ENCODE peak calls at places on chromosomes 2 and 18, in eight cellular contexts. One of them, this sample, is unnamed.

GRCh38 chr18:75244336-75244735 is 33.7 kb downstream of the TSHZ1 start:
- DNase-seq in stimulated activated CD8-positive, alpha-beta memory T cell treated with anti-CD3 and anti-CD28 coated beads, Interleukin-2, amount 100 ng/mL, for 48 hours: no peak
- DNase-seq in fibroblast of gingiva: no peak
- DNase-seq in activated CD4-positive, alpha-beta T cell treated with anti-CD3 and anti-CD28 coated beads for 4 hours: peak
- DNase-seq in stimulated activated naive CD4-positive, alpha-beta T cell: peak
- DNase-seq in HFF-Myc: no peak
- DNase-seq in neural progenitor cell: peak
- DNase-seq in non-pigmented ciliary epithelial cell: no peak
- DNase-seq in this sample: no peak

GRCh38 chr18:9188359-9189231 is 52.0 kb downstream of the ANKRD12 start:
- DNase-seq in stimulated activated CD8-positive, alpha-beta memory T cell treated with anti-CD3 and anti-CD28 coated beads, Interleukin-2, amount 100 ng/mL, for 48 hours: no peak
- DNase-seq in fibroblast of gingiva: no peak
- DNase-seq in activated CD4-positive, alpha-beta T cell treated with anti-CD3 and anti-CD28 coated beads for 4 hours: no peak
- DNase-seq in stimulated activated naive CD4-positive, alpha-beta T cell: no peak
- DNase-seq in HFF-Myc: no peak
- DNase-seq in neural progenitor cell: no peak
- DNase-seq in non-pigmented ciliary epithelial cell: no peak
- DNase-seq in this sample: no peak

GRCh38 chr2:143842836-143843235 is 677.1 kb downstream of the ZEB2 start:
- DNase-seq in stimulated activated CD8-positive, alpha-beta memory T cell treated with anti-CD3 and anti-CD28 coated beads, Interleukin-2, amount 100 ng/mL, for 48 hours: no peak
- DNase-seq in fibroblast of gingiva: peak
- DNase-seq in activated CD4-positive, alpha-beta T cell treated with anti-CD3 and anti-CD28 coated beads for 4 hours: no peak
- DNase-seq in stimulated activated naive CD4-positive, alpha-beta T cell: no peak
- DNase-seq in HFF-Myc: no peak
- DNase-seq in neural progenitor cell: no peak
- DNase-seq in non-pigmented ciliary epithelial cell: no peak
- DNase-seq in this sample: no peak

GRCh38 chr2:7881456-7881855 is 800.4 kb upstream of the ID2 start:
- DNase-seq in stimulated activated CD8-positive, alpha-beta memory T cell treated with anti-CD3 and anti-CD28 coated beads, Interleukin-2, amount 100 ng/mL, for 48 hours: no peak
- DNase-seq in fibroblast of gingiva: no peak
- DNase-seq in activated CD4-positive, alpha-beta T cell treated with anti-CD3 and anti-CD28 coated beads for 4 hours: no peak
- DNase-seq in stimulated activated naive CD4-positive, alpha-beta T cell: no peak
- DNase-seq in HFF-Myc: no peak
- DNase-seq in neural progenitor cell: no peak
- DNase-seq in non-pigmented ciliary epithelial cell: no peak
- DNase-seq in this sample: no peak

GRCh38 chr2:140855471-140855870 is 1275.3 kb downstream of the LRP1B start:
- DNase-seq in stimulated activated CD8-positive, alpha-beta memory T cell treated with anti-CD3 and anti-CD28 coated beads, Interleukin-2, amount 100 ng/mL, for 48 hours: no peak
- DNase-seq in fibroblast of gingiva: no peak
- DNase-seq in activated CD4-positive, alpha-beta T cell treated with anti-CD3 and anti-CD28 coated beads for 4 hours: no peak
- DNase-seq in stimulated activated naive CD4-positive, alpha-beta T cell: no peak
- DNase-seq in HFF-Myc: no peak
- DNase-seq in neural progenitor cell: no peak
- DNase-seq in non-pigmented ciliary epithelial cell: no peak
- DNase-seq in this sample: no peak

GRCh38 chr2:214185546-214185945 is 225.3 kb upstream of the VWC2L start:
- DNase-seq in stimulated activated CD8-positive, alpha-beta memory T cell treated with anti-CD3 and anti-CD28 coated beads, Interleukin-2, amount 100 ng/mL, for 48 hours: no peak
- DNase-seq in fibroblast of gingiva: no peak
- DNase-seq in activated CD4-positive, alpha-beta T cell treated with anti-CD3 and anti-CD28 coated beads for 4 hours: no peak
- DNase-seq in stimulated activated naive CD4-positive, alpha-beta T cell: no peak
- DNase-seq in HFF-Myc: no peak
- DNase-seq in neural progenitor cell: no peak
- DNase-seq in non-pigmented ciliary epithelial cell: no peak
- DNase-seq in this sample: no peak

GRCh38 chr2:208354964-208355381 is 51.6 kb upstream of the PTH2R start:
- DNase-seq in stimulated activated CD8-positive, alpha-beta memory T cell treated with anti-CD3 and anti-CD28 coated beads, Interleukin-2, amount 100 ng/mL, for 48 hours: no peak
- DNase-seq in fibroblast of gingiva: no peak
- DNase-seq in activated CD4-positive, alpha-beta T cell treated with anti-CD3 and anti-CD28 coated beads for 4 hours: no peak
- DNase-seq in stimulated activated naive CD4-positive, alpha-beta T cell: no peak
- DNase-seq in HFF-Myc: no peak
- DNase-seq in neural progenitor cell: no peak
- DNase-seq in non-pigmented ciliary epithelial cell: no peak
- DNase-seq in this sample: no peak

GRCh38 chr2:119028327-119029174 is 86.6 kb downstream of the MARCO start:
- DNase-seq in stimulated activated CD8-positive, alpha-beta memory T cell treated with anti-CD3 and anti-CD28 coated beads, Interleukin-2, amount 100 ng/mL, for 48 hours: no peak
- DNase-seq in fibroblast of gingiva: no peak
- DNase-seq in activated CD4-positive, alpha-beta T cell treated with anti-CD3 and anti-CD28 coated beads for 4 hours: no peak
- DNase-seq in stimulated activated naive CD4-positive, alpha-beta T cell: no peak
- DNase-seq in HFF-Myc: no peak
- DNase-seq in neural progenitor cell: peak
- DNase-seq in non-pigmented ciliary epithelial cell: no peak
- DNase-seq in this sample: no peak

GRCh38 chr2:234823877-234824376 is 127.9 kb upstream of the SH3BP4 start:
- DNase-seq in stimulated activated CD8-positive, alpha-beta memory T cell treated with anti-CD3 and anti-CD28 coated beads, Interleukin-2, amount 100 ng/mL, for 48 hours: no peak
- DNase-seq in fibroblast of gingiva: peak
- DNase-seq in activated CD4-positive, alpha-beta T cell treated with anti-CD3 and anti-CD28 coated beads for 4 hours: no peak
- DNase-seq in stimulated activated naive CD4-positive, alpha-beta T cell: no peak
- DNase-seq in HFF-Myc: peak
- DNase-seq in neural progenitor cell: peak
- DNase-seq in non-pigmented ciliary epithelial cell: peak
- DNase-seq in this sample: no peak

GRCh38 chr18:6595666-6596065 is 133.8 kb upstream of the ARHGAP28 start:
- DNase-seq in stimulated activated CD8-positive, alpha-beta memory T cell treated with anti-CD3 and anti-CD28 coated beads, Interleukin-2, amount 100 ng/mL, for 48 hours: no peak
- DNase-seq in fibroblast of gingiva: no peak
- DNase-seq in activated CD4-positive, alpha-beta T cell treated with anti-CD3 and anti-CD28 coated beads for 4 hours: no peak
- DNase-seq in stimulated activated naive CD4-positive, alpha-beta T cell: no peak
- DNase-seq in HFF-Myc: no peak
- DNase-seq in neural progenitor cell: no peak
- DNase-seq in non-pigmented ciliary epithelial cell: no peak
- DNase-seq in this sample: no peak

GRCh38 chr2:181354626-181355025 is 102.6 kb upstream of the ITGA4 start:
- DNase-seq in stimulated activated CD8-positive, alpha-beta memory T cell treated with anti-CD3 and anti-CD28 coated beads, Interleukin-2, amount 100 ng/mL, for 48 hours: no peak
- DNase-seq in fibroblast of gingiva: peak
- DNase-seq in activated CD4-positive, alpha-beta T cell treated with anti-CD3 and anti-CD28 coated beads for 4 hours: no peak
- DNase-seq in stimulated activated naive CD4-positive, alpha-beta T cell: no peak
- DNase-seq in HFF-Myc: no peak
- DNase-seq in neural progenitor cell: no peak
- DNase-seq in non-pigmented ciliary epithelial cell: peak
- DNase-seq in this sample: no peak

GRCh38 chr2:74865770-74866674 is 32.1 kb downstream of the HK2 start:
- DNase-seq in stimulated activated CD8-positive, alpha-beta memory T cell treated with anti-CD3 and anti-CD28 coated beads, Interleukin-2, amount 100 ng/mL, for 48 hours: no peak
- DNase-seq in fibroblast of gingiva: no peak
- DNase-seq in activated CD4-positive, alpha-beta T cell treated with anti-CD3 and anti-CD28 coated beads for 4 hours: no peak
- DNase-seq in stimulated activated naive CD4-positive, alpha-beta T cell: no peak
- DNase-seq in HFF-Myc: no peak
- DNase-seq in neural progenitor cell: no peak
- DNase-seq in non-pigmented ciliary epithelial cell: no peak
- DNase-seq in this sample: no peak

GRCh38 chr18:44678725-44679055 is 2.0 kb upstream of the SETBP1 start:
- DNase-seq in stimulated activated CD8-positive, alpha-beta memory T cell treated with anti-CD3 and anti-CD28 coated beads, Interleukin-2, amount 100 ng/mL, for 48 hours: no peak
- DNase-seq in fibroblast of gingiva: no peak
- DNase-seq in activated CD4-positive, alpha-beta T cell treated with anti-CD3 and anti-CD28 coated beads for 4 hours: no peak
- DNase-seq in stimulated activated naive CD4-positive, alpha-beta T cell: no peak
- DNase-seq in HFF-Myc: no peak
- DNase-seq in neural progenitor cell: no peak
- DNase-seq in non-pigmented ciliary epithelial cell: no peak
- DNase-seq in this sample: no peak

GRCh38 chr2:195021704-195022513 is 635.1 kb upstream of the SLC39A10 start:
- DNase-seq in stimulated activated CD8-positive, alpha-beta memory T cell treated with anti-CD3 and anti-CD28 coated beads, Interleukin-2, amount 100 ng/mL, for 48 hours: no peak
- DNase-seq in fibroblast of gingiva: no peak
- DNase-seq in activated CD4-positive, alpha-beta T cell treated with anti-CD3 and anti-CD28 coated beads for 4 hours: no peak
- DNase-seq in stimulated activated naive CD4-positive, alpha-beta T cell: no peak
- DNase-seq in HFF-Myc: no peak
- DNase-seq in neural progenitor cell: no peak
- DNase-seq in non-pigmented ciliary epithelial cell: no peak
- DNase-seq in this sample: no peak

GRCh38 chr18:50286391-50287027 is 983 bp downstream of the CXXC1 start:
- DNase-seq in stimulated activated CD8-positive, alpha-beta memory T cell treated with anti-CD3 and anti-CD28 coated beads, Interleukin-2, amount 100 ng/mL, for 48 hours: peak
- DNase-seq in fibroblast of gingiva: peak
- DNase-seq in activated CD4-positive, alpha-beta T cell treated with anti-CD3 and anti-CD28 coated beads for 4 hours: no peak
- DNase-seq in stimulated activated naive CD4-positive, alpha-beta T cell: no peak
- DNase-seq in HFF-Myc: no peak
- DNase-seq in neural progenitor cell: peak
- DNase-seq in non-pigmented ciliary epithelial cell: no peak
- DNase-seq in this sample: no peak